ENCODE peak calls at places on chromosomes 2 and 18, in eight cellular contexts. One of them, this sample, is unnamed.

GRCh38 chr2:9336534-9337354 is 86.6 kb downstream of the ITGB1BP1 start:
- DNase-seq in GM13976: no peak
- DNase-seq in iris pigment epithelial cell: peak
- DNase-seq in K562: peak
- DNase-seq in left ventricle myocardium superior: no peak
- DNase-seq in right atrium auricular region: no peak
- DNase-seq in activated naive CD4-positive, alpha-beta T cell: no peak
- DNase-seq in chondrocyte: no peak
- DNase-seq in this sample: peak

GRCh38 chr2:85089464-85090072 is 43.6 kb upstream of the TCF7L1 start:
- DNase-seq in GM13976: no peak
- DNase-seq in iris pigment epithelial cell: no peak
- DNase-seq in K562: no peak
- DNase-seq in left ventricle myocardium superior: no peak
- DNase-seq in right atrium auricular region: no peak
- DNase-seq in activated naive CD4-positive, alpha-beta T cell: no peak
- DNase-seq in chondrocyte: no peak
- DNase-seq in this sample: no peak

GRCh38 chr2:218074031-218074430 is 5.0 kb downstream of the RUFY4 start:
- DNase-seq in GM13976: peak
- DNase-seq in iris pigment epithelial cell: peak
- DNase-seq in K562: peak
- DNase-seq in left ventricle myocardium superior: peak
- DNase-seq in right atrium auricular region: peak
- DNase-seq in activated naive CD4-positive, alpha-beta T cell: no peak
- DNase-seq in chondrocyte: no peak
- DNase-seq in this sample: no peak

GRCh38 chr18:30376515-30376914 is 666.0 kb downstream of the DSC3 start:
- DNase-seq in GM13976: no peak
- DNase-seq in iris pigment epithelial cell: no peak
- DNase-seq in K562: no peak
- DNase-seq in left ventricle myocardium superior: no peak
- DNase-seq in right atrium auricular region: no peak
- DNase-seq in activated naive CD4-positive, alpha-beta T cell: no peak
- DNase-seq in chondrocyte: no peak
- DNase-seq in this sample: no peak

GRCh38 chr18:21996261-21996892 is 173.0 kb upstream of the GATA6 start:
- DNase-seq in GM13976: no peak
- DNase-seq in iris pigment epithelial cell: no peak
- DNase-seq in K562: no peak
- DNase-seq in left ventricle myocardium superior: peak
- DNase-seq in right atrium auricular region: peak
- DNase-seq in activated naive CD4-positive, alpha-beta T cell: no peak
- DNase-seq in chondrocyte: no peak
- DNase-seq in this sample: no peak

GRCh38 chr2:172105715-172106124 is 3.0 kb upstream of the DLX2 start:
- DNase-seq in GM13976: peak
- DNase-seq in iris pigment epithelial cell: no peak
- DNase-seq in K562: no peak
- DNase-seq in left ventricle myocardium superior: no peak
- DNase-seq in right atrium auricular region: no peak
- DNase-seq in activated naive CD4-positive, alpha-beta T cell: no peak
- DNase-seq in chondrocyte: no peak
- DNase-seq in this sample: no peak

GRCh38 chr2:159106105-159106504 is 137.7 kb downstream of the TANC1 start:
- DNase-seq in GM13976: no peak
- DNase-seq in iris pigment epithelial cell: peak
- DNase-seq in K562: no peak
- DNase-seq in left ventricle myocardium superior: no peak
- DNase-seq in right atrium auricular region: no peak
- DNase-seq in activated naive CD4-positive, alpha-beta T cell: no peak
- DNase-seq in chondrocyte: no peak
- DNase-seq in this sample: no peak

GRCh38 chr2:152445791-152446201 is 110.8 kb downstream of the FMNL2 start:
- DNase-seq in GM13976: no peak
- DNase-seq in iris pigment epithelial cell: peak
- DNase-seq in K562: no peak
- DNase-seq in left ventricle myocardium superior: no peak
- DNase-seq in right atrium auricular region: no peak
- DNase-seq in activated naive CD4-positive, alpha-beta T cell: no peak
- DNase-seq in chondrocyte: no peak
- DNase-seq in this sample: no peak

GRCh38 chr2:59627599-59627998 is 925.9 kb downstream of the BCL11A start:
- DNase-seq in GM13976: no peak
- DNase-seq in iris pigment epithelial cell: no peak
- DNase-seq in K562: no peak
- DNase-seq in left ventricle myocardium superior: no peak
- DNase-seq in right atrium auricular region: no peak
- DNase-seq in activated naive CD4-positive, alpha-beta T cell: no peak
- DNase-seq in chondrocyte: no peak
- DNase-seq in this sample: no peak

GRCh38 chr2:25234756-25235155 is 66.4 kb upstream of the POMC start:
- DNase-seq in GM13976: no peak
- DNase-seq in iris pigment epithelial cell: peak
- DNase-seq in K562: no peak
- DNase-seq in left ventricle myocardium superior: no peak
- DNase-seq in right atrium auricular region: no peak
- DNase-seq in activated naive CD4-positive, alpha-beta T cell: no peak
- DNase-seq in chondrocyte: no peak
- DNase-seq in this sample: no peak

GRCh38 chr2:167689444-167689843 is 558.0 kb downstream of the STK39 start:
- DNase-seq in GM13976: no peak
- DNase-seq in iris pigment epithelial cell: no peak
- DNase-seq in K562: no peak
- DNase-seq in left ventricle myocardium superior: no peak
- DNase-seq in right atrium auricular region: no peak
- DNase-seq in activated naive CD4-positive, alpha-beta T cell: no peak
- DNase-seq in chondrocyte: no peak
- DNase-seq in this sample: no peak

GRCh38 chr2:137857871-137858270 is 106.4 kb upstream of the HNMT start:
- DNase-seq in GM13976: no peak
- DNase-seq in iris pigment epithelial cell: no peak
- DNase-seq in K562: no peak
- DNase-seq in left ventricle myocardium superior: no peak
- DNase-seq in right atrium auricular region: no peak
- DNase-seq in activated naive CD4-positive, alpha-beta T cell: no peak
- DNase-seq in chondrocyte: no peak
- DNase-seq in this sample: no peak

GRCh38 chr2:86368181-86368824 is 30.9 kb upstream of the REEP1 start:
- DNase-seq in GM13976: peak
- DNase-seq in iris pigment epithelial cell: peak
- DNase-seq in K562: peak
- DNase-seq in left ventricle myocardium superior: peak
- DNase-seq in right atrium auricular region: no peak
- DNase-seq in activated naive CD4-positive, alpha-beta T cell: no peak
- DNase-seq in chondrocyte: no peak
- DNase-seq in this sample: no peak

GRCh38 chr18:11791131-11791530 is 60.1 kb upstream of the CHMP1B start:
- DNase-seq in GM13976: no peak
- DNase-seq in iris pigment epithelial cell: no peak
- DNase-seq in K562: no peak
- DNase-seq in left ventricle myocardium superior: no peak
- DNase-seq in right atrium auricular region: no peak
- DNase-seq in activated naive CD4-positive, alpha-beta T cell: no peak
- DNase-seq in chondrocyte: no peak
- DNase-seq in this sample: no peak

GRCh38 chr2:78992451-78992806 is 33.1 kb upstream of the REG3G start:
- DNase-seq in GM13976: peak
- DNase-seq in iris pigment epithelial cell: peak
- DNase-seq in K562: peak
- DNase-seq in left ventricle myocardium superior: no peak
- DNase-seq in right atrium auricular region: no peak
- DNase-seq in activated naive CD4-positive, alpha-beta T cell: no peak
- DNase-seq in chondrocyte: no peak
- DNase-seq in this sample: no peak

GRCh38 chr2:237315170-237315880 is 98.6 kb downstream of the COL6A3 start:
- DNase-seq in GM13976: no peak
- DNase-seq in iris pigment epithelial cell: peak
- DNase-seq in K562: no peak
- DNase-seq in left ventricle myocardium superior: peak
- DNase-seq in right atrium auricular region: peak
- DNase-seq in activated naive CD4-positive, alpha-beta T cell: no peak
- DNase-seq in chondrocyte: peak
- DNase-seq in this sample: no peak

GRCh38 chr18:77804382-77804781 is 554.7 kb downstream of the GALR1 start:
- DNase-seq in GM13976: no peak
- DNase-seq in iris pigment epithelial cell: no peak
- DNase-seq in K562: no peak
- DNase-seq in left ventricle myocardium superior: no peak
- DNase-seq in right atrium auricular region: no peak
- DNase-seq in activated naive CD4-positive, alpha-beta T cell: no peak
- DNase-seq in chondrocyte: no peak
- DNase-seq in this sample: no peak

GRCh38 chr2:141151611-141152286 is 979.1 kb downstream of the LRP1B start:
- DNase-seq in GM13976: no peak
- DNase-seq in iris pigment epithelial cell: no peak
- DNase-seq in K562: no peak
- DNase-seq in left ventricle myocardium superior: no peak
- DNase-seq in right atrium auricular region: no peak
- DNase-seq in activated naive CD4-positive, alpha-beta T cell: no peak
- DNase-seq in chondrocyte: no peak
- DNase-seq in this sample: no peak

GRCh38 chr2:45170191-45170975 is 161.1 kb upstream of the SIX2 start:
- DNase-seq in GM13976: peak
- DNase-seq in iris pigment epithelial cell: no peak
- DNase-seq in K562: no peak
- DNase-seq in left ventricle myocardium superior: no peak
- DNase-seq in right atrium auricular region: no peak
- DNase-seq in activated naive CD4-positive, alpha-beta T cell: no peak
- DNase-seq in chondrocyte: no peak
- DNase-seq in this sample: no peak

GRCh38 chr18:13220326-13220991 is 1.9 kb downstream of the LDLRAD4 start:
- DNase-seq in GM13976: no peak
- DNase-seq in iris pigment epithelial cell: no peak
- DNase-seq in K562: no peak
- DNase-seq in left ventricle myocardium superior: peak
- DNase-seq in right atrium auricular region: peak
- DNase-seq in activated naive CD4-positive, alpha-beta T cell: no peak
- DNase-seq in chondrocyte: no peak
- DNase-seq in this sample: no peak

GRCh38 chr2:231604101-231604684 is 11.5 kb downstream of the TEX44 start:
- DNase-seq in GM13976: peak
- DNase-seq in iris pigment epithelial cell: no peak
- DNase-seq in K562: no peak
- DNase-seq in left ventricle myocardium superior: peak
- DNase-seq in right atrium auricular region: no peak
- DNase-seq in activated naive CD4-positive, alpha-beta T cell: no peak
- DNase-seq in chondrocyte: no peak
- DNase-seq in this sample: no peak

GRCh38 chr2:221822416-221822815 is 250.3 kb upstream of the EPHA4 start:
- DNase-seq in GM13976: no peak
- DNase-seq in iris pigment epithelial cell: peak
- DNase-seq in K562: no peak
- DNase-seq in left ventricle myocardium superior: no peak
- DNase-seq in right atrium auricular region: no peak
- DNase-seq in activated naive CD4-positive, alpha-beta T cell: no peak
- DNase-seq in chondrocyte: no peak
- DNase-seq in this sample: no peak

GRCh38 chr2:126302043-126302442 is 353.9 kb upstream of the GYPC start:
- DNase-seq in GM13976: no peak
- DNase-seq in iris pigment epithelial cell: no peak
- DNase-seq in K562: no peak
- DNase-seq in left ventricle myocardium superior: no peak
- DNase-seq in right atrium auricular region: no peak
- DNase-seq in activated naive CD4-positive, alpha-beta T cell: no peak
- DNase-seq in chondrocyte: no peak
- DNase-seq in this sample: no peak

GRCh38 chr2:204486855-204487254 is 58.4 kb upstream of the PARD3B start:
- DNase-seq in GM13976: no peak
- DNase-seq in iris pigment epithelial cell: peak
- DNase-seq in K562: no peak
- DNase-seq in left ventricle myocardium superior: no peak
- DNase-seq in right atrium auricular region: no peak
- DNase-seq in activated naive CD4-positive, alpha-beta T cell: no peak
- DNase-seq in chondrocyte: no peak
- DNase-seq in this sample: no peak

GRCh38 chr2:45919711-45920111 is 268.2 kb downstream of the PRKCE start:
- DNase-seq in GM13976: peak
- DNase-seq in iris pigment epithelial cell: no peak
- DNase-seq in K562: no peak
- DNase-seq in left ventricle myocardium superior: no peak
- DNase-seq in right atrium auricular region: no peak
- DNase-seq in activated naive CD4-positive, alpha-beta T cell: no peak
- DNase-seq in chondrocyte: no peak
- DNase-seq in this sample: no peak

GRCh38 chr18:64663086-64663485 is 514.2 kb upstream of the LINC00305 start:
- DNase-seq in GM13976: no peak
- DNase-seq in iris pigment epithelial cell: no peak
- DNase-seq in K562: no peak
- DNase-seq in left ventricle myocardium superior: no peak
- DNase-seq in right atrium auricular region: no peak
- DNase-seq in activated naive CD4-positive, alpha-beta T cell: no peak
- DNase-seq in chondrocyte: no peak
- DNase-seq in this sample: no peak

GRCh38 chr18:49691177-49691608 is 122.1 kb downstream of the ACAA2 start:
- DNase-seq in GM13976: no peak
- DNase-seq in iris pigment epithelial cell: peak
- DNase-seq in K562: no peak
- DNase-seq in left ventricle myocardium superior: no peak
- DNase-seq in right atrium auricular region: no peak
- DNase-seq in activated naive CD4-positive, alpha-beta T cell: no peak
- DNase-seq in chondrocyte: no peak
- DNase-seq in this sample: no peak

GRCh38 chr2:201513271-201513670 is 61.7 kb downstream of the STRADB start:
- DNase-seq in GM13976: no peak
- DNase-seq in iris pigment epithelial cell: no peak
- DNase-seq in K562: no peak
- DNase-seq in left ventricle myocardium superior: no peak
- DNase-seq in right atrium auricular region: no peak
- DNase-seq in activated naive CD4-positive, alpha-beta T cell: no peak
- DNase-seq in chondrocyte: no peak
- DNase-seq in this sample: no peak

GRCh38 chr2:237677951-237678481 is 50.6 kb downstream of the LRRFIP1 start:
- DNase-seq in GM13976: no peak
- DNase-seq in iris pigment epithelial cell: peak
- DNase-seq in K562: no peak
- DNase-seq in left ventricle myocardium superior: peak
- DNase-seq in right atrium auricular region: no peak
- DNase-seq in activated naive CD4-positive, alpha-beta T cell: no peak
- DNase-seq in chondrocyte: no peak
- DNase-seq in this sample: no peak

GRCh38 chr2:171210864-171211431 is 50.3 kb upstream of the TLK1 start:
- DNase-seq in GM13976: peak
- DNase-seq in iris pigment epithelial cell: no peak
- DNase-seq in K562: no peak
- DNase-seq in left ventricle myocardium superior: no peak
- DNase-seq in right atrium auricular region: no peak
- DNase-seq in activated naive CD4-positive, alpha-beta T cell: no peak
- DNase-seq in chondrocyte: no peak
- DNase-seq in this sample: no peak

GRCh38 chr18:24959100-24959499 is 392.9 kb downstream of the ZNF521 start:
- DNase-seq in GM13976: no peak
- DNase-seq in iris pigment epithelial cell: no peak
- DNase-seq in K562: no peak
- DNase-seq in left ventricle myocardium superior: no peak
- DNase-seq in right atrium auricular region: no peak
- DNase-seq in activated naive CD4-positive, alpha-beta T cell: no peak
- DNase-seq in chondrocyte: no peak
- DNase-seq in this sample: no peak

GRCh38 chr2:9769171-9770005 is 73.9 kb upstream of the TAF1B start:
- DNase-seq in GM13976: peak
- DNase-seq in iris pigment epithelial cell: no peak
- DNase-seq in K562: peak
- DNase-seq in left ventricle myocardium superior: no peak
- DNase-seq in right atrium auricular region: no peak
- DNase-seq in activated naive CD4-positive, alpha-beta T cell: no peak
- DNase-seq in chondrocyte: no peak
- DNase-seq in this sample: no peak

GRCh38 chr18:51857989-51858388 is 482.0 kb upstream of the DCC start:
- DNase-seq in GM13976: no peak
- DNase-seq in iris pigment epithelial cell: no peak
- DNase-seq in K562: no peak
- DNase-seq in left ventricle myocardium superior: no peak
- DNase-seq in right atrium auricular region: no peak
- DNase-seq in activated naive CD4-positive, alpha-beta T cell: no peak
- DNase-seq in chondrocyte: no peak
- DNase-seq in this sample: no peak

GRCh38 chr2:71799013-71799575 is 345.7 kb downstream of the DYSF start:
- DNase-seq in GM13976: no peak
- DNase-seq in iris pigment epithelial cell: no peak
- DNase-seq in K562: no peak
- DNase-seq in left ventricle myocardium superior: no peak
- DNase-seq in right atrium auricular region: no peak
- DNase-seq in activated naive CD4-positive, alpha-beta T cell: no peak
- DNase-seq in chondrocyte: no peak
- DNase-seq in this sample: no peak